ENCODE peak calls at places on chromosomes 5 and 9, in eight cellular contexts. O is ELR, L is stomach, D is mucosa of gallbladder, P is T-helper 9 cell, X is aorta, K is Caki2, W is WTC11. J is an unnamed sample.

GRCh38 chr5:54214747-54215146 is 95.6 kb downstream of the ARL15 start:
- DNase-seq in P (no peak), D (no peak), L (no peak), X (no peak), K (no peak), O (no peak), W (no peak), J (no peak)

GRCh38 chr5:160685219-160685618 is 166.8 kb downstream of the ATP10B start:
- DNase-seq in O (no peak), X (no peak), P (no peak), D (peak), K (no peak), W (no peak), L (no peak), J (no peak)

GRCh38 chr5:142830241-142831018 is 60.3 kb downstream of the ARHGAP26 start:
- DNase-seq in L (no peak), D (no peak), W (no peak), K (no peak), X (no peak), P (no peak), O (peak), J (peak)

GRCh38 chr5:285991-286557 is 14.6 kb downstream of the PDCD6 start:
- DNase-seq in K (no peak), L (no peak), D (no peak), P (no peak), O (no peak), W (no peak), X (no peak), J (no peak)

GRCh38 chr9:136694163-136694864 is 7.1 kb upstream of the AGPAT2 start:
- DNase-seq in O (peak), L (peak), P (no peak), K (no peak), D (no peak), X (no peak), W (peak), J (peak)

GRCh38 chr5:128237504-128237903 is 153.9 kb downstream of the SLC12A2 start:
- DNase-seq in P (no peak), O (no peak), X (no peak), D (no peak), K (no peak), W (no peak), L (no peak), J (no peak)

GRCh38 chr5:135130526-135131215 is 96.6 kb upstream of the PITX1 start:
- DNase-seq in K (no peak), W (no peak), X (peak), D (no peak), P (no peak), L (no peak), O (no peak), J (no peak)

GRCh38 chr5:141783599-141784296 is 94.5 kb downstream of the PCDH1 start:
- DNase-seq in W (peak), P (no peak), K (peak), O (peak), X (no peak), D (no peak), L (no peak), J (no peak)

GRCh38 chr5:891837-892389 is 688 bp downstream of the BRD9 start:
- DNase-seq in D (no peak), P (no peak), X (no peak), K (peak), L (no peak), O (peak), W (no peak), J (peak)

GRCh38 chr9:86135374-86135773 is 36.0 kb upstream of the GOLM1 start:
- DNase-seq in X (no peak), D (no peak), L (no peak), K (no peak), O (no peak), W (no peak), P (no peak), J (no peak)

GRCh38 chr5:142680605-142681259 is 5.2 kb downstream of the FGF1 start:
- DNase-seq in O (peak), W (no peak), D (peak), L (peak), P (no peak), K (peak), X (no peak), J (peak)

GRCh38 chr9:27457445-27457844 is 66.6 kb upstream of the IFNK start:
- DNase-seq in P (no peak), W (peak), K (no peak), O (no peak), D (peak), L (no peak), X (no peak), J (no peak)

GRCh38 chr5:179870403-179870903 is 11.8 kb upstream of the MRNIP start:
- DNase-seq in O (peak), K (no peak), X (peak), P (no peak), L (peak), W (no peak), D (no peak), J (peak)

GRCh38 chr9:88011005-88011766 is 36.9 kb upstream of the CDK20 start:
- DNase-seq in K (peak), P (no peak), O (peak), L (no peak), W (no peak), X (no peak), D (no peak), J (no peak)

GRCh38 chr9:99870126-99870525 is 36.3 kb upstream of the STX17 start:
- DNase-seq in W (no peak), P (no peak), K (no peak), D (no peak), L (no peak), O (peak), X (no peak), J (no peak)

GRCh38 chr5:174876-175465 is 16.3 kb upstream of the LRRC14B start:
- DNase-seq in X (no peak), K (no peak), L (no peak), O (no peak), W (no peak), D (no peak), P (no peak), J (no peak)

GRCh38 chr9:136075134-136075841 is 19.8 kb downstream of the NACC2 start:
- DNase-seq in D (no peak), O (no peak), P (no peak), X (peak), K (no peak), L (no peak), W (no peak), J (no peak)

GRCh38 chr5:57841671-57842375 is 359.2 kb upstream of the ACTBL2 start:
- DNase-seq in X (no peak), D (peak), O (peak), P (no peak), W (peak), K (peak), L (no peak), J (peak)

GRCh38 chr5:132808866-132809265 is 4.2 kb upstream of the SOWAHA start:
- DNase-seq in D (no peak), O (no peak), P (no peak), W (no peak), X (no peak), L (no peak), K (no peak), J (no peak)

GRCh38 chr9:130421154-130421801 is 23.5 kb upstream of the ASS1 start:
- DNase-seq in L (no peak), K (no peak), D (no peak), O (no peak), X (no peak), W (no peak), P (no peak), J (no peak)

GRCh38 chr5:156963125-156963524 is at the start of gene TIMD4:
- DNase-seq in W (no peak), D (no peak), X (no peak), P (no peak), K (no peak), O (no peak), L (no peak), J (no peak)

GRCh38 chr5:147384346-147385193 is 125.3 kb downstream of the DPYSL3 start:
- DNase-seq in X (no peak), L (no peak), K (no peak), P (no peak), D (no peak), O (no peak), W (no peak), J (no peak)

GRCh38 chr5:104126980-104127379 is 564.4 kb upstream of the NUDT12 start:
- DNase-seq in L (no peak), P (no peak), W (no peak), D (no peak), O (no peak), X (no peak), K (no peak), J (no peak)

GRCh38 chr9:122015165-122015821 is 77.8 kb downstream of the TTLL11 start:
- DNase-seq in K (no peak), W (no peak), P (no peak), O (no peak), L (no peak), D (no peak), X (no peak), J (peak)

GRCh38 chr9:136267261-136268111 is 21.9 kb upstream of the QSOX2 start:
- DNase-seq in K (peak), L (peak), X (peak), O (peak), W (peak), D (peak), P (peak), J (peak)

GRCh38 chr9:110183208-110184145 is 24.5 kb downstream of the C9orf152 start:
- DNase-seq in O (peak), L (peak), P (peak), W (peak), D (peak), K (peak), X (peak), J (peak)

GRCh38 chr9:107836300-107836699 is 346.7 kb upstream of the KLF4 start:
- DNase-seq in X (no peak), L (no peak), K (no peak), P (no peak), D (no peak), O (no peak), W (no peak), J (no peak)

GRCh38 chr9:3909966-3910650 is 384.3 kb upstream of the RFX3 start:
- DNase-seq in K (no peak), L (no peak), O (peak), W (no peak), X (no peak), P (no peak), D (no peak), J (no peak)

GRCh38 chr9:135224286-135224871 is 136.9 kb downstream of the OLFM1 start:
- DNase-seq in P (no peak), L (peak), X (peak), W (no peak), D (no peak), K (no peak), O (no peak), J (no peak)

GRCh38 chr5:464843-465590 is 22.0 kb downstream of the EXOC3 start:
- DNase-seq in K (no peak), O (no peak), D (no peak), W (peak), L (no peak), P (no peak), X (peak), J (no peak)

GRCh38 chr9:135797507-135798302 is 95.7 kb downstream of the KCNT1 start:
- DNase-seq in K (no peak), P (peak), O (peak), W (peak), D (no peak), L (peak), X (no peak), J (peak)

GRCh38 chr5:159873680-159874079 is 42.6 kb upstream of the ADRA1B start:
- DNase-seq in K (peak), D (no peak), P (no peak), W (no peak), O (peak), X (no peak), L (no peak), J (no peak)

GRCh38 chr9:71928376-71928775 is 16.9 kb downstream of the C9orf85 start:
- DNase-seq in O (peak), D (no peak), P (no peak), X (no peak), L (no peak), K (no peak), W (no peak), J (no peak)